ENCODE peak calls at places on chromosomes 16 and 17, in four cellular contexts. L is upper lobe of left lung, G is HepG2, W is K562. K is an unnamed sample.

GRCh38 chr16:23294260-23294659 is 7.8 kb upstream of the SCNN1B start:
- ATAC-seq in L (no peak), G (peak; percentile 66), W (no peak), K (no peak)

GRCh38 chr17:7844292-7845154 is 10.3 kb upstream of the TMEM88 start:
- ATAC-seq in L (peak; percentile 86), G (peak; percentile 80), W (peak; percentile 81), K (peak; percentile 82)

GRCh38 chr16:88951501-88951900 is 25.5 kb downstream of the CBFA2T3 start:
- ATAC-seq in L (no peak), G (no peak), W (peak; percentile 20), K (no peak)

GRCh38 chr16:57152096-57153093 is 33.4 kb downstream of the PSME3IP1 start:
- ATAC-seq in L (no peak), G (peak; percentile 21), W (no peak), K (no peak)

GRCh38 chr16:73329363-73330306 is 281.7 kb upstream of the ZFHX3 start:
- ATAC-seq in L (no peak), G (peak; percentile 47), W (no peak), K (no peak)

GRCh38 chr17:19943026-19943425 is 34.6 kb downstream of the AKAP10 start:
- ATAC-seq in L (no peak), G (no peak), W (no peak), K (no peak)

GRCh38 chr16:52191533-52192134 is 355.3 kb downstream of the TOX3 start:
- ATAC-seq in L (peak; percentile 37), G (peak; percentile 74), W (peak; percentile 54), K (no peak)

GRCh38 chr16:19708498-19709205 is 9.4 kb downstream of the KNOP1 start:
- ATAC-seq in L (no peak), G (no peak), W (no peak), K (no peak)

GRCh38 chr16:1526608-1527555 is 6.6 kb upstream of the TMEM204 start:
- ATAC-seq in L (no peak), G (no peak), W (no peak), K (no peak)

GRCh38 chr16:89407925-89408300 is 82.4 kb downstream of the ANKRD11 start:
- ATAC-seq in L (peak; percentile 19), G (peak; percentile 15), W (peak; percentile 38), K (peak; percentile 67)

GRCh38 chr16:31916056-31916488 is 42.5 kb downstream of the ZNF267 start:
- ATAC-seq in L (no peak), G (no peak), W (no peak), K (no peak)

GRCh38 chr16:57266531-57267268 is 17.8 kb downstream of the PLLP start:
- ATAC-seq in L (no peak), G (peak; percentile 11), W (peak; percentile 15), K (no peak)

GRCh38 chr17:57668332-57668731 is 76.8 kb downstream of the CCDC182 start:
- ATAC-seq in L (no peak), G (no peak), W (no peak), K (no peak)

GRCh38 chr17:78861229-78861628 is 20.6 kb upstream of the USP36 start:
- ATAC-seq in L (no peak), G (no peak), W (no peak), K (no peak)

GRCh38 chr16:22161999-22162657 is at the start of gene SDR42E2:
- ATAC-seq in L (no peak), G (peak; percentile 12), W (peak; percentile 83), K (no peak)

GRCh38 chr16:30351586-30352419 is 3.3 kb downstream of the CD2BP2 start:
- ATAC-seq in L (no peak), G (no peak), W (no peak), K (peak; percentile 56)

GRCh38 chr16:81170824-81171223 is 67.7 kb upstream of the BCO1 start:
- ATAC-seq in L (no peak), G (peak; percentile 38), W (peak; percentile 43), K (no peak)

GRCh38 chr17:35188111-35188510 is 6.1 kb downstream of the SLC35G3 start:
- ATAC-seq in L (no peak), G (no peak), W (no peak), K (no peak)

GRCh38 chr16:19654147-19654546 is 63.9 kb downstream of the KNOP1 start:
- ATAC-seq in L (no peak), G (no peak), W (no peak), K (no peak)

GRCh38 chr17:64627797-64628196 is 34.3 kb downstream of the SMURF2 start:
- ATAC-seq in L (no peak), G (peak; percentile 89), W (no peak), K (no peak)

GRCh38 chr17:7712111-7712771 is 5.3 kb upstream of the DNAH2 start:
- ATAC-seq in L (no peak), G (no peak), W (peak; percentile 9), K (no peak)

GRCh38 chr17:44850612-44851011 is 2.9 kb downstream of the HIGD1B start:
- ATAC-seq in L (no peak), G (no peak), W (no peak), K (no peak)

GRCh38 chr17:77728871-77729270 is 229.6 kb upstream of the TNRC6C start:
- ATAC-seq in L (no peak), G (no peak), W (no peak), K (no peak)

GRCh38 chr17:3667366-3668278 is 756 bp downstream of the TAX1BP3 start:
- ATAC-seq in L (peak; percentile 93), G (peak; percentile 85), W (peak; percentile 76), K (peak; percentile 88)

GRCh38 chr16:20263138-20263855 is 64.0 kb downstream of the GP2 start:
- ATAC-seq in L (no peak), G (no peak), W (no peak), K (no peak)

GRCh38 chr16:57788252-57788841 is 13.9 kb downstream of the KIFC3 start:
- ATAC-seq in L (no peak), G (no peak), W (no peak), K (no peak)

GRCh38 chr17:15652960-15653359 is 31.2 kb downstream of the TRIM16 start:
- ATAC-seq in L (no peak), G (no peak), W (no peak), K (no peak)

GRCh38 chr17:15648384-15648783 is 28.9 kb upstream of the FBXW10B start:
- ATAC-seq in L (no peak), G (no peak), W (no peak), K (no peak)

GRCh38 chr17:15651583-15652110 is 32.1 kb upstream of the FBXW10B start:
- ATAC-seq in L (peak; percentile 95), G (peak; percentile 60), W (peak; percentile 98), K (peak; percentile 98)

GRCh38 chr17:15651001-15651582 is 31.6 kb upstream of the FBXW10B start:
- ATAC-seq in L (peak; percentile 21), G (no peak), W (no peak), K (peak; percentile 2)

GRCh38 chr17:15649861-15650391 is 30.4 kb upstream of the FBXW10B start:
- ATAC-seq in L (no peak), G (no peak), W (no peak), K (no peak)
- TF ChIP-seq EP300 in L (no peak), G (no peak), W (no peak), K (no peak)

GRCh38 chr16:3774819-3775218 is 57.5 kb upstream of the TRAP1 start:
- ATAC-seq in L (no peak), G (no peak), W (no peak), K (no peak)
- H3K27ac ChIP-seq in L (no peak overlapping the region), G (no peak overlapping the region), W (no peak overlapping the region), K (no peak overlapping the region)

GRCh38 chr17:82458130-82458884 is at the start of gene NARF:
- ATAC-seq in L (peak; percentile 100), G (peak; percentile 96), W (peak; percentile 95), K (peak; percentile 99)
- TF ChIP-seq EP300 in L (no peak), G (peak; percentile 9), W (no peak), K (no peak)

DNA sequence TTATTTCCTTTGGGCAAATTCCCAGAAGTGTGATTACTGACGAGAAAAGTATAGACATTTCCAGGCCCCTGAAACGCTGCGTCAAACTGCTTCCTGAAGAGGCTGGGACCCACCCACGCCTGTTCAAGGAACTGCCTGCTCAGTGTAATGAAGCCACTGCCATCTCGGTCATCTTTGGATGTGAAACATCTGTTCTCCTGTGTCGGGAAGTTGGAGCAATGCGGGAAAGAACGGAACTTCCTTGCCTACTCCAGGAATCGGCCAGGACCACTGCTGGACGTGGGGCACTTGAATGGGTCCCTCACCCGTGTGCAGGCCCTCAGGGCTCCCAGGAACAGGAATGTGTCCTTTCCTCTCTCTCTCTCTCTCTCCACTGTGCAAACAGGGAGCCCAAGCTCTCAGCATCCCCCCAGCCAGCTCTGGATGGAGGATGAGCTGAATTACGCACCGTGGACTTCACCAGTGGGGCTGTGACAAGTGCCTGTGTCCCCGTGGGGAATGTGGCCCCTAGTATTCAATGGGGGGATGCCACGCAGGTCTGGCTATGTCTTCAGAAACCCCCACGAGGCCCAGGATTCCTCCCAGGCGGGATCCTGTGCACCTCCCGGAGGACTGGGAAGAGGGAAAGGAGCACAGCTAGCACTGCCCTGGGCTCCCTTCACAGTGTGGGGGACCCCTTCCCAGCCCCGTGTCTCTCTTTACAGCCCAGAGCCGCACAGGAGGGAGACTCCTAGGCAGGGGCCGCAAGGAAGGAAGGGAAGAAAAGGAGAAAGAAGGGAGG is 18.3 kb upstream of the LITAF start:
- ATAC-seq in L (peak; percentile 73), G (no peak), W (no peak), K (peak; percentile 74)
- H3K27ac ChIP-seq in L (peak overlapping the region; percentile 80), G (no peak overlapping the region), W (no peak overlapping the region), K (peak overlapping the region; percentile 37)

GRCh38 chr16:66486773-66487579 is 59.9 kb downstream of the BEAN1 start:
- ATAC-seq in L (no peak), G (peak; percentile 8), W (no peak), K (peak; percentile 58)
- TF ChIP-seq EP300 in L (no peak), G (no peak), W (no peak), K (no peak)

K was measured in gastroesophageal sphincter.